ENCODE peak calls at places on chromosomes 7 and 10, in four cellular contexts. U is endothelial cell of umbilical vein, H is HL-60, S is prostate gland. X is an unnamed sample.
A peak's percentile ranks its signal among the peaks of the same experiment; 100 is the strongest.

GRCh38 chr7:33054261-33054964 is 8.2 kb downstream of the NT5C3A start:
- DNase-seq in U (peak; percentile 67), H (no peak), S (no peak), X (no peak)

GRCh38 chr7:120725376-120726039 is 132.4 kb downstream of the TSPAN12 start:
- DNase-seq in U (peak; percentile 48), H (no peak), S (no peak), X (peak; percentile 39)

GRCh38 chr10:5905854-5906507 is 15.9 kb downstream of the FBH1 start:
- DNase-seq in U (no peak), H (no peak), S (no peak), X (no peak)

GRCh38 chr7:70466725-70467364 is 665.1 kb upstream of the GALNT17 start:
- DNase-seq in U (no peak), H (no peak), S (no peak), X (no peak)

GRCh38 chr10:14670551-14671240 is 104.0 kb downstream of the FAM107B start:
- DNase-seq in U (no peak), H (no peak), S (no peak), X (no peak)

GRCh38 chr10:105725007-105725406 is 1083.9 kb downstream of the SORCS3 start:
- DNase-seq in U (no peak), H (no peak), S (no peak), X (no peak)

GRCh38 chr10:18205098-18205834 is 65.0 kb downstream of the CACNB2 start:
- DNase-seq in U (no peak), H (no peak), S (no peak), X (no peak)

GRCh38 chr10:12252882-12253546 is 57.0 kb downstream of the CDC123 start:
- DNase-seq in U (no peak), H (no peak), S (no peak), X (no peak)

GRCh38 chr7:108263364-108263951 is 133.3 kb upstream of the LAMB4 start:
- DNase-seq in U (no peak), H (no peak), S (no peak), X (no peak)

GRCh38 chr10:46547331-46547880 is 9.1 kb downstream of the GPRIN2 start:
- DNase-seq in U (no peak), H (no peak), S (peak; percentile 3), X (no peak)

GRCh38 chr10:44569193-44570091 is 184.5 kb upstream of the CXCL12 start:
- DNase-seq in U (peak; percentile 93), H (no peak), S (no peak), X (no peak)

GRCh38 chr7:29091121-29091601 is 55.2 kb downstream of the CPVL start:
- DNase-seq in U (no peak), H (no peak), S (no peak), X (no peak)
- H3K4me3 ChIP-seq in U (peak overlapping the region; percentile 15), H (no peak overlapping the region), S (no peak overlapping the region), X (peak overlapping the region; percentile 46)

GRCh38 chr10:102602272-102603045 is 41.8 kb upstream of the TRIM8 start:
- DNase-seq in U (no peak), H (no peak), S (no peak), X (no peak)
- TF ChIP-seq POLR2AphosphoS5 in U (no peak), H (no peak), S (no peak), X (no peak)

GRCh38 chr10:69867699-69868558 is 66.2 kb downstream of the COL13A1 start:
- DNase-seq in U (no peak), H (no peak), S (no peak), X (no peak)

GRCh38 chr10:69868821-69869220 is 67.1 kb downstream of the COL13A1 start:
- DNase-seq in U (no peak), H (no peak), S (no peak), X (no peak)

GRCh38 chr10:69871074-69871473 is 69.4 kb downstream of the COL13A1 start:
- DNase-seq in U (no peak), H (no peak), S (no peak), X (no peak)

GRCh38 chr10:69870591-69870990 is 68.9 kb downstream of the COL13A1 start:
- DNase-seq in U (peak; percentile 30), H (no peak), S (no peak), X (no peak)

DNA sequence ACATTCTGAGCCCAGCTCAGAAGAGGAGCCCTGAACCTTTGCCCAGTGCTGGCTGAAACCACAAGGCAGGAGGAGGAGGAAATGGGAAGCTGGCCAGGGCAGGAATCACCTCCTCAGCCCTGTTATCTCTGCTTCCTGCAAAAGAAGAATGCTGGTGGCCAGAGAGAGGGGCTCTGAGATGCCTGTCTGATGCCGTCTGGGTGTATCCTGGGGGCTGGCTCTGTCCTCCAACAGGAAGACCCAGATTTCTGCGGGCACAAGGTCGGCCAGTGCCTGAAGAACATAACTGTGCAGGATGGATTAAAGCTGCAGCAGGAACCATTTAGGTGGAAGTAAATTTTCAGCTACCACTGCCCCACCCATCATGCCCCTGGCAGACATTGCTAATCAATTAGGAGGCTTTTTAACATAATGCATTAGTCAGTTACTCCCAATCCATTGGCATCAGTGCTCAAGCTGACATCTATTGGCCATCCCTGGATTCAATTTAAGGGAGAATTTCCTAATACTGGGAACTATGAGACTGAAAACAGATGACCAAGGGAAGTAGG is 67.7 kb downstream of the COL13A1 start:
- DNase-seq in U (peak; percentile 46), H (no peak), S (peak; percentile 23), X (no peak)
- H3K4me3 ChIP-seq in U (no peak overlapping the region), H (no peak overlapping the region), S (no peak overlapping the region), X (no peak overlapping the region)

GRCh38 chr10:114346176-114347031 is 57.9 kb downstream of the AFAP1L2 start:
- DNase-seq in U (no peak), H (no peak), S (no peak), X (no peak)
- TF ChIP-seq POLR2AphosphoS5 in U (no peak), H (no peak), S (no peak), X (no peak)

GRCh38 chr10:92855560-92855959 is 7.2 kb downstream of the EXOC6 start:
- DNase-seq in U (no peak), H (no peak), S (no peak), X (no peak)
- H3K4me3 ChIP-seq in U (no peak overlapping the region), H (no peak overlapping the region), S (no peak overlapping the region), X (no peak overlapping the region)

DNA sequence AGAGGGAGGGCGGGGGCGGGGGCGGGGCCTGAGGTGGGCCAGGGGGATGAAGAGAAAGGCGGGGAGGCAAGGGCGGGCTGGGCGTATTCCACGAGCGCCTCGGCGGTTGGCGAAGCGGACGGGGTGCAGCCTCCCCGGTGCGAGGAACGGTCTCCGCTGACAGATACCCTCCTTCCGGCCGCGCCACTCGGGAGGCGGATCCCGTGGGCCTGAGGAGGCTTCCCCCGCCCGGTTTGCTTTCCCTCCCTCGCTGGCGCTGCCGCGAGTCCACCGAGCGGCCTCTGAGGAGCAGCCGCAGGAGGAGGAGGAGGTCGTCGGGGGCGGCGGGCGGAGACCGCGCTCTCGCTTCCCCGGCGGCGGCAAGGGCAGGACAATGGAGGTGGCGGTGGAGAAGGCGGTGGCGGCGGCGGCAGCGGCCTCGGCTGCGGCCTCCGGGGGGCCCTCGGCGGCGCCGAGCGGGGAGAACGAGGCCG is at the start of gene TRIM24:
- DNase-seq in U (no peak), H (no peak), S (no peak), X (no peak)
- TF ChIP-seq POLR2AphosphoS5 in U (peak; percentile 76), H (peak; percentile 92), S (peak; percentile 69), X (peak; percentile 72)

GRCh38 chr7:1555046-1555812 is 776 bp downstream of the TMEM184A start:
- DNase-seq in U (peak; percentile 28), H (no peak), S (peak; percentile 72), X (no peak)
- H3K4me3 ChIP-seq in U (no peak overlapping the region), H (no peak overlapping the region), S (no peak overlapping the region), X (no peak overlapping the region)

GRCh38 chr10:3619276-3619675 is 165.7 kb downstream of the KLF6 start:
- DNase-seq in U (no peak), H (no peak), S (no peak), X (no peak)
- TF ChIP-seq POLR2AphosphoS5 in U (no peak), H (no peak), S (no peak), X (no peak)

X was measured in SK-N-MC.